ENCODE peak calls at places on chromosome 2, in four cellular contexts. S is endothelial cell, T is HT1080, O is EH. V is an unnamed sample.
A peak's percentile ranks its signal among the peaks of the same experiment; 100 is the strongest.

GRCh38 chr2:60746318-60746717 is 9.8 kb upstream of the PAPOLG start:
- DNase-seq in T (no peak), S (no peak), O (peak; percentile 11), V (no peak)

GRCh38 chr2:102241616-102242260 is 54.9 kb downstream of the IL1RL2 start:
- DNase-seq in S (no peak), O (peak; percentile 41), T (no peak), V (no peak)

GRCh38 chr2:222024934-222025890 is 273.6 kb downstream of the PAX3 start:
- DNase-seq in T (peak; percentile 17), S (peak; percentile 14), O (peak; percentile 52), V (peak; percentile 23)

GRCh38 chr2:98013407-98014042 is 17.8 kb upstream of the TMEM131 start:
- DNase-seq in O (no peak), S (no peak), T (peak; percentile 36), V (no peak)

GRCh38 chr2:9979977-9980376 is 28.5 kb downstream of the GRHL1 start:
- DNase-seq in O (no peak), T (no peak), S (no peak), V (no peak)

GRCh38 chr2:140851258-140851657 is 1279.6 kb downstream of the LRP1B start:
- DNase-seq in S (no peak), T (no peak), O (no peak), V (no peak)

GRCh38 chr2:98601532-98602132 is 6.7 kb downstream of the COA5 start:
- DNase-seq in T (peak; percentile 42), O (peak; percentile 54), S (peak; percentile 46), V (peak; percentile 68)

GRCh38 chr2:30218814-30219213 is 12.5 kb upstream of the LBH start:
- DNase-seq in O (no peak), T (no peak), S (no peak), V (no peak)

GRCh38 chr2:16652296-16653082 is 13.1 kb downstream of the CYRIA start:
- DNase-seq in S (no peak), O (no peak), T (no peak), V (no peak)

GRCh38 chr2:84781942-84782716 is 98.8 kb downstream of the TRABD2A start:
- DNase-seq in O (no peak), S (no peak), T (peak; percentile 52), V (no peak)

V was measured in RKO.